ENCODE peak calls at places on chromosomes 16 and 17, in four cellular contexts. D is GM18507; P is NCI-H1105 treated with DMSO at 0.1 percent for 48 hours; O is stimulated activated CD8-positive, alpha-beta memory T cell treated with anti-CD3 and anti-CD28 coated beads, Interleukin-4, amount 100 ng/mL, for 24 hours. N is an unnamed sample.

GRCh38 chr17:38752930-38753506 is 477 bp downstream of the PSMB3 start:
- DNase-seq in O (no peak), P (no peak), D (no peak), N (no peak)

GRCh38 chr16:55370762-55371482 is 46.9 kb downstream of the IRX6 start:
- DNase-seq in O (no peak), P (peak; percentile 82), D (no peak), N (peak; percentile 65)

GRCh38 chr16:26859086-26859485 is 207.6 kb upstream of the C16orf82 start:
- DNase-seq in O (no peak), P (no peak), D (no peak), N (peak; percentile 36)

GRCh38 chr17:44217738-44218343 is 1.6 kb downstream of the UBTF start:
- DNase-seq in O (no peak), D (no peak), P (no peak), N (no peak)

GRCh38 chr17:17940451-17940911 is 31.7 kb downstream of the TOM1L2 start:
- DNase-seq in D (no peak), O (no peak), P (peak; percentile 74), N (no peak)

GRCh38 chr17:48722201-48722907 is at the start of gene PRAC1:
- DNase-seq in O (no peak), D (no peak), P (no peak), N (no peak)

GRCh38 chr17:68592667-68593330 is 8.4 kb downstream of the FAM20A start:
- DNase-seq in P (peak; percentile 96), D (no peak), O (no peak), N (no peak)

GRCh38 chr17:78918979-78919378 is 6.2 kb downstream of the TIMP2 start:
- DNase-seq in D (no peak), O (no peak), P (no peak), N (no peak)

GRCh38 chr17:72719206-72719581 is 373.3 kb downstream of the SLC39A11 start:
- DNase-seq in O (no peak), D (no peak), P (no peak), N (no peak)

GRCh38 chr17:18191967-18192366 is 8.3 kb downstream of the ALKBH5 start:
- DNase-seq in D (no peak), O (no peak), P (no peak), N (no peak)

GRCh38 chr17:73705594-73705993 is 61.3 kb upstream of the SDK2 start:
- DNase-seq in D (no peak), P (no peak), O (no peak), N (no peak)

GRCh38 chr17:77675816-77676799 is 282.4 kb upstream of the TNRC6C start:
- DNase-seq in P (no peak), O (no peak), D (no peak), N (no peak)

GRCh38 chr16:58801838-58802237 is 67.7 kb upstream of the GOT2 start:
- DNase-seq in P (no peak), O (no peak), D (no peak), N (no peak)

GRCh38 chr16:30429418-30429677 is 482 bp downstream of the DCTPP1 start:
- DNase-seq in D (no peak), P (no peak), O (no peak), N (no peak)

GRCh38 chr17:42895185-42895555 is 5.4 kb upstream of the G6PC1 start:
- DNase-seq in P (no peak), D (no peak), O (no peak), N (peak; percentile 66)

GRCh38 chr16:51110618-51111234 is 40.3 kb downstream of the SALL1 start:
- DNase-seq in D (no peak), P (no peak), O (no peak), N (no peak)

GRCh38 chr16:15996432-15997109 is 47.2 kb downstream of the ABCC1 start:
- DNase-seq in P (no peak), O (no peak), D (no peak), N (no peak)

GRCh38 chr17:3911271-3912053 is 4.8 kb downstream of the P2RX1 start:
- DNase-seq in D (peak; percentile 77), O (peak; percentile 42), P (no peak), N (no peak)

GRCh38 chr17:33602981-33603380 is 309.9 kb upstream of the ASIC2 start:
- DNase-seq in D (no peak), O (no peak), P (no peak), N (no peak)

GRCh38 chr16:35692824-35693223 is 2233.4 kb downstream of the TP53TG3F start:
- DNase-seq in P (no peak), D (no peak), O (no peak), N (no peak)

GRCh38 chr17:78313735-78314648 is 45.9 kb downstream of the SOCS3 start:
- DNase-seq in O (peak; percentile 58), P (peak; percentile 45), D (no peak), N (no peak)

GRCh38 chr17:63278731-63279442 is 167.2 kb downstream of the CYB561 start:
- DNase-seq in O (no peak), D (no peak), P (no peak), N (no peak)

GRCh38 chr16:22886908-22887307 is 72.9 kb downstream of the HS3ST2 start:
- DNase-seq in D (no peak), P (no peak), O (no peak), N (no peak)

N was measured in lower leg skin.